ENCODE peak calls at places on chromosomes 6 and 20, in four cellular contexts. D, J, P and I are unnamed samples. For H3K4me1, the result is how much of the 10 kb centered on the place peaks cover.

GRCh38 chr20:13723015-13723414 is 61.7 kb downstream of the ESF1 start:
- DNase-seq in D (no peak), P (no peak), J (no peak), I (no peak)

GRCh38 chr6:155472886-155473285 is 17.2 kb upstream of the NOX3 start:
- DNase-seq in J (no peak), D (no peak), P (no peak), I (no peak)

GRCh38 chr6:36130672-36131516 is 581 bp downstream of the MAPK13 start:
- DNase-seq in D (peak), J (no peak), P (peak), I (no peak)

GRCh38 chr6:49570474-49571079 is 20.1 kb downstream of the C6orf141 start:
- DNase-seq in D (no peak), P (no peak), J (no peak), I (no peak)

GRCh38 chr6:154998855-154999254 is 3.7 kb downstream of the TIAM2 start:
- DNase-seq in J (no peak), P (no peak), D (no peak), I (no peak)

GRCh38 chr20:33796263-33796906 is 14.8 kb upstream of the CHMP4B start:
- DNase-seq in D (peak), P (no peak), J (no peak), I (no peak)

GRCh38 chr6:451336-451735 is 59.8 kb downstream of the IRF4 start:
- DNase-seq in D (no peak), P (peak), J (no peak), I (no peak)

GRCh38 chr20:16898433-16898832 is 150.3 kb downstream of the OTOR start:
- DNase-seq in P (no peak), D (no peak), J (no peak), I (no peak)

GRCh38 chr6:144127097-144127496 is 23.2 kb upstream of the STX11 start:
- DNase-seq in D (no peak), P (no peak), J (no peak), I (no peak)

GRCh38 chr20:36491901-36492617 is 49.3 kb upstream of the MYL9 start:
- DNase-seq in D (peak), J (peak), P (no peak), I (peak)
- H3K4me1 ChIP-seq in D (under half), J (under half), P (half or more), I (under half)

GRCh38 chr6:16849280-16850210 is 88.3 kb upstream of the ATXN1 start:
- DNase-seq in J (no peak), D (no peak), P (no peak), I (no peak)
- H3K27ac ChIP-seq in J (no peak), D (no peak), P (peak), I (peak)

DNA sequence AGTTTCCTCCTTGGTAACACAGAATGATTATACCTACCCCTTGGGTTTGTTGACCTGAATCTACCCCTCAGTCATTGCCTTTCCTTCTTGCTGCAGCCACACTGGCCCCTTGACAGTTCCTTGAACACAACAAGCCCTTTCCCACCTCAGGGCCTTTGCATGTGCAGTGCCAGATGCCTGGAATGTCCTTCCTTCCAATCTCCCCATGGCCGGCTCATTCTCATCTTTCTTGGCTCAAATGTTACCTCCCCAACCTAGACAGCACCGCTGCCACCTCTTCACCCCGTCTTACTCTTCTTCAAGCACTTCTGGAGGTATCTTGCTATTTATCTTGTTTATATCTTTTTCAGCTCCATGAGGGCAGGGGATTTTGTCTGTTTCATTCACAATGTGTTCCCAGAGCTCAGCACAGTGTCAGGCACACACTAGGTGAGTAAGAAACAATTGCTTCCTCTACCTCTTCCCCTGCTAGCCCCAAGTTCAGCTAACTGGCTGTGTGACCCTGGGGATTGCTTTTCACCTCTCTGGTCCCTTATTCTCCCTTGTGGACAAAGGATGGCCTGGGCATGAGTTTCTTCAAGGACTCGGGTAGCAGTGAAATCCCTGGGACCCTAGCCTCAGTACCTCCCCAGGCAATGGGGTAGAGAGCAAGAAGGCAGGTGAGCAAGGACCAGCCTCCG is 121.5 kb downstream of the CEBPB start:
- DNase-seq in J (no peak), D (no peak), P (no peak), I (peak)
- H3K4me1 ChIP-seq in J (under half), D (half or more), P (under half), I (under half)

GRCh38 chr6:87200469-87201174 is 45.3 kb downstream of the ZNF292 start:
- DNase-seq in P (peak), D (no peak), J (no peak), I (no peak)

GRCh38 chr6:87199787-87200186 is 44.4 kb downstream of the ZNF292 start:
- DNase-seq in D (no peak), P (no peak), J (no peak), I (no peak)

GRCh38 chr6:87198496-87198895 is 43.1 kb downstream of the ZNF292 start:
- DNase-seq in P (no peak), D (no peak), J (no peak), I (no peak)

GRCh38 chr6:87197547-87197946 is 42.2 kb downstream of the ZNF292 start:
- DNase-seq in J (no peak), D (no peak), P (no peak), I (no peak)

GRCh38 chr6:87203448-87204023 is 48.2 kb downstream of the ZNF292 start:
- DNase-seq in J (no peak), P (no peak), D (no peak), I (no peak)
- H3K27ac ChIP-seq in J (no peak), P (no peak), D (no peak), I (no peak)

GRCh38 chr20:63844384-63845025 is 13.4 kb upstream of the ZBTB46 start:
- DNase-seq in J (no peak), P (no peak), D (no peak), I (peak)
- H3K4me1 ChIP-seq in J (under half), P (under half), D (half or more), I (under half)

GRCh38 chr20:24762371-24762770 is 186.7 kb upstream of the CST7 start:
- DNase-seq in P (peak), D (no peak), J (no peak), I (no peak)

GRCh38 chr20:24762791-24763350 is 186.2 kb upstream of the CST7 start:
- DNase-seq in P (peak), D (no peak), J (no peak), I (no peak)

GRCh38 chr20:24763386-24764026 is 185.6 kb upstream of the CST7 start:
- DNase-seq in P (peak), D (no peak), J (no peak), I (no peak)

GRCh38 chr20:24764027-24764797 is 184.9 kb upstream of the CST7 start:
- DNase-seq in D (no peak), J (no peak), P (peak), I (no peak)

GRCh38 chr20:24761220-24762065 is 187.6 kb upstream of the CST7 start:
- DNase-seq in D (no peak), J (no peak), P (peak), I (no peak)
- H3K27ac ChIP-seq in D (no peak), J (no peak), P (no peak), I (no peak)

GRCh38 chr6:46937623-46938022 is 15.9 kb upstream of the ADGRF5 start:
- DNase-seq in P (no peak), J (no peak), D (no peak), I (no peak)
- H3K4me1 ChIP-seq in P (under half), J (under half), D (half or more), I (under half)

GRCh38 chr6:158322400-158322723 is 10.1 kb downstream of the TULP4 start:
- DNase-seq in P (no peak), D (no peak), J (no peak), I (no peak)
- H3K27ac ChIP-seq in P (peak), D (no peak), J (no peak), I (peak)

GRCh38 chr20:58312836-58313235 is 3.3 kb downstream of the RAB22A start:
- DNase-seq in D (no peak), J (no peak), P (no peak), I (no peak)
- H3K4me1 ChIP-seq in D (under half), J (under half), P (under half), I (under half)